ENCODE peak calls at places on chromosomes 13 and 19, in seven cellular contexts. J, N, Z, A, M, L and R are unnamed samples.

GRCh38 chr13:24176351-24177101 is 16.0 kb downstream of the SPATA13 start:
- DNase-seq in N (no peak), L (no peak), A (no peak), J (no peak), Z (no peak), M (no peak), R (no peak)

GRCh38 chr13:43301341-43301969 is 278.1 kb downstream of the DNAJC15 start:
- DNase-seq in N (no peak), J (no peak), M (no peak), Z (peak; percentile 56), L (peak; percentile 43), A (no peak), R (no peak)

GRCh38 chr13:113328851-113329250 is 31.8 kb downstream of the LAMP1 start:
- DNase-seq in A (no peak), M (no peak), L (no peak), J (no peak), N (no peak), Z (no peak), R (no peak)

GRCh38 chr13:113528101-113528797 is 37.7 kb upstream of the DCUN1D2 start:
- DNase-seq in A (no peak), N (no peak), L (no peak), Z (no peak), M (no peak), J (no peak), R (no peak)

GRCh38 chr13:114142640-114143490 is 10.4 kb upstream of the RASA3 start:
- DNase-seq in J (no peak), L (no peak), A (no peak), M (peak; percentile 67), Z (no peak), N (no peak), R (no peak)

GRCh38 chr13:41634407-41634806 is 177.1 kb downstream of the RGCC start:
- DNase-seq in N (no peak), L (no peak), A (no peak), Z (no peak), J (no peak), M (no peak), R (no peak)

GRCh38 chr19:49837425-49837824 is 13.5 kb upstream of the PTOV1 start:
- DNase-seq in Z (no peak), M (no peak), N (no peak), A (no peak), L (no peak), J (no peak), R (no peak)

GRCh38 chr19:33132425-33132824 is 511 bp downstream of the WDR88 start:
- DNase-seq in J (no peak), A (no peak), N (no peak), M (no peak), Z (no peak), L (no peak), R (no peak)

GRCh38 chr19:3323026-3323425 is 43.4 kb upstream of the NFIC start:
- DNase-seq in M (no peak), A (no peak), N (no peak), Z (no peak), L (no peak), J (no peak), R (no peak)

GRCh38 chr13:49759503-49759902 is 33.0 kb downstream of the KPNA3 start:
- DNase-seq in N (no peak), L (no peak), M (no peak), J (no peak), Z (peak; percentile 21), A (no peak), R (no peak)

GRCh38 chr13:27359203-27359821 is 65.1 kb upstream of the GTF3A start:
- DNase-seq in J (peak; percentile 25), Z (peak; percentile 87), L (peak; percentile 59), M (peak; percentile 70), A (peak; percentile 90), N (peak; percentile 29), R (peak; percentile 58)

GRCh38 chr19:18153555-18154134 is 682 bp downstream of the PIK3R2 start:
- DNase-seq in N (no peak), L (no peak), J (no peak), M (peak; percentile 25), A (no peak), Z (peak; percentile 30), R (no peak)

GRCh38 chr19:46297700-46298476 is 1.0 kb downstream of the HIF3A start:
- DNase-seq in L (peak; percentile 80), M (no peak), N (no peak), Z (peak; percentile 88), A (peak; percentile 76), J (no peak), R (peak; percentile 20)

GRCh38 chr19:3387645-3388589 is 21.5 kb downstream of the NFIC start:
- DNase-seq in L (no peak), J (no peak), M (no peak), N (no peak), A (peak; percentile 96), Z (peak; percentile 95), R (peak; percentile 96)

GRCh38 chr19:45404557-45405434 is at the start of gene PPP1R13L:
- DNase-seq in N (no peak), A (peak; percentile 70), L (no peak), J (no peak), Z (peak; percentile 72), M (peak; percentile 55), R (no peak)

GRCh38 chr13:101785858-101786257 is 333.4 kb downstream of the ITGBL1 start:
- DNase-seq in L (peak; percentile 37), N (no peak), M (no peak), Z (peak; percentile 64), J (peak; percentile 15), A (peak; percentile 48), R (peak; percentile 58)

GRCh38 chr19:1316466-1316865 is 30.8 kb downstream of the EFNA2 start:
- DNase-seq in J (no peak), L (no peak), N (no peak), M (no peak), A (no peak), Z (no peak), R (no peak)

GRCh38 chr19:4144666-4145261 is 8.7 kb upstream of the CREB3L3 start:
- DNase-seq in L (peak; percentile 84), M (no peak), A (no peak), N (no peak), J (no peak), Z (peak; percentile 85), R (no peak)